ENCODE peak calls at places on chromosomes 7 and 10, in eight cellular contexts. Z, R, L, H, J, V, O and E are unnamed samples.

GRCh38 chr10:43214071-43214955 is 52.6 kb downstream of the RASGEF1A start:
- DNase-seq in J (no peak), O (no peak), V (no peak), H (no peak), R (no peak), L (no peak), Z (peak), E (no peak)

GRCh38 chr7:108345710-108346336 is 110.4 kb downstream of the NRCAM start:
- DNase-seq in R (no peak), O (no peak), Z (no peak), L (no peak), J (no peak), V (no peak), H (no peak), E (no peak)

GRCh38 chr10:35563266-35563891 is 41.8 kb upstream of the GJD4 start:
- DNase-seq in O (peak), L (peak), V (peak), H (peak), J (peak), Z (peak), R (peak), E (peak)

GRCh38 chr7:148621563-148621962 is 31.0 kb downstream of the C7orf33 start:
- DNase-seq in R (no peak), Z (no peak), J (no peak), H (no peak), O (no peak), L (no peak), V (no peak), E (no peak)

GRCh38 chr7:5428470-5429252 is 5.0 kb upstream of the TNRC18 start:
- DNase-seq in R (peak), J (peak), V (no peak), H (peak), L (no peak), O (peak), Z (peak), E (peak)

GRCh38 chr10:33117816-33118215 is 159.8 kb upstream of the ITGB1 start:
- DNase-seq in Z (peak), H (no peak), J (no peak), V (no peak), L (no peak), R (no peak), O (no peak), E (no peak)

GRCh38 chr7:464177-464711 is 55.4 kb downstream of the PDGFA start:
- DNase-seq in R (no peak), L (no peak), J (no peak), O (peak), V (no peak), Z (peak), H (no peak), E (no peak)

GRCh38 chr7:7569615-7570014 is 2.9 kb downstream of the MIOS start:
- DNase-seq in Z (no peak), H (no peak), J (no peak), R (no peak), V (no peak), L (no peak), O (no peak), E (no peak)

GRCh38 chr10:124701435-124701834 is 42.7 kb downstream of the FAM53B start:
- DNase-seq in V (no peak), R (no peak), Z (peak), H (peak), J (peak), L (peak), O (peak), E (no peak)